ENCODE peak calls at places on chromosomes 3 and 15, in nine cellular contexts. One of them, this sample, is unnamed.

GRCh38 chr3:124419303-124419702 is 310.9 kb upstream of the UMPS start:
- DNase-seq in left ventricle myocardium inferior: no peak
- DNase-seq in pancreas: no peak
- DNase-seq in activated T-cell treated with anti-CD3 and anti-CD28 coated beads, Interleukin-2, amount 50 U/mL, for 72 hours: no peak
- DNase-seq in stimulated activated CD8-positive, alpha-beta memory T cell treated with anti-CD3 and anti-CD28 coated beads, Interleukin-7, amount 100 ng/mL, for 24 hours: no peak
- DNase-seq in Kasumi-1: no peak
- DNase-seq in GM12865: peak; percentile 7
- DNase-seq in amniotic stem cell: no peak
- DNase-seq in M059J: no peak
- DNase-seq in this sample: no peak

GRCh38 chr3:67109651-67110204 is 111.6 kb downstream of the KBTBD8 start:
- DNase-seq in left ventricle myocardium inferior: no peak
- DNase-seq in pancreas: no peak
- DNase-seq in activated T-cell treated with anti-CD3 and anti-CD28 coated beads, Interleukin-2, amount 50 U/mL, for 72 hours: peak; percentile 1
- DNase-seq in stimulated activated CD8-positive, alpha-beta memory T cell treated with anti-CD3 and anti-CD28 coated beads, Interleukin-7, amount 100 ng/mL, for 24 hours: no peak
- DNase-seq in Kasumi-1: peak; percentile 65
- DNase-seq in GM12865: peak; percentile 30
- DNase-seq in amniotic stem cell: peak; percentile 66
- DNase-seq in M059J: peak; percentile 47
- DNase-seq in this sample: no peak

GRCh38 chr3:85360742-85361387 is 402.1 kb downstream of the CADM2 start:
- DNase-seq in left ventricle myocardium inferior: no peak
- DNase-seq in pancreas: no peak
- DNase-seq in activated T-cell treated with anti-CD3 and anti-CD28 coated beads, Interleukin-2, amount 50 U/mL, for 72 hours: peak; percentile 2
- DNase-seq in stimulated activated CD8-positive, alpha-beta memory T cell treated with anti-CD3 and anti-CD28 coated beads, Interleukin-7, amount 100 ng/mL, for 24 hours: no peak
- DNase-seq in Kasumi-1: peak; percentile 78
- DNase-seq in GM12865: peak; percentile 28
- DNase-seq in amniotic stem cell: no peak
- DNase-seq in M059J: peak; percentile 1
- DNase-seq in this sample: peak; percentile 66

GRCh38 chr15:57150066-57150865 is 226.0 kb upstream of the CGNL1 start:
- DNase-seq in left ventricle myocardium inferior: no peak
- DNase-seq in pancreas: no peak
- DNase-seq in activated T-cell treated with anti-CD3 and anti-CD28 coated beads, Interleukin-2, amount 50 U/mL, for 72 hours: no peak
- DNase-seq in stimulated activated CD8-positive, alpha-beta memory T cell treated with anti-CD3 and anti-CD28 coated beads, Interleukin-7, amount 100 ng/mL, for 24 hours: no peak
- DNase-seq in Kasumi-1: no peak
- DNase-seq in GM12865: no peak
- DNase-seq in amniotic stem cell: peak; percentile 24
- DNase-seq in M059J: peak; percentile 30
- DNase-seq in this sample: no peak

GRCh38 chr15:32834156-32834555 is 116.4 kb downstream of the GREM1 start:
- DNase-seq in left ventricle myocardium inferior: no peak
- DNase-seq in pancreas: no peak
- DNase-seq in activated T-cell treated with anti-CD3 and anti-CD28 coated beads, Interleukin-2, amount 50 U/mL, for 72 hours: no peak
- DNase-seq in stimulated activated CD8-positive, alpha-beta memory T cell treated with anti-CD3 and anti-CD28 coated beads, Interleukin-7, amount 100 ng/mL, for 24 hours: no peak
- DNase-seq in Kasumi-1: no peak
- DNase-seq in GM12865: peak; percentile 62
- DNase-seq in amniotic stem cell: no peak
- DNase-seq in M059J: no peak
- DNase-seq in this sample: no peak

GRCh38 chr15:64133619-64134018 is 17.9 kb upstream of the SNX22 start:
- DNase-seq in left ventricle myocardium inferior: no peak
- DNase-seq in pancreas: no peak
- DNase-seq in activated T-cell treated with anti-CD3 and anti-CD28 coated beads, Interleukin-2, amount 50 U/mL, for 72 hours: no peak
- DNase-seq in stimulated activated CD8-positive, alpha-beta memory T cell treated with anti-CD3 and anti-CD28 coated beads, Interleukin-7, amount 100 ng/mL, for 24 hours: no peak
- DNase-seq in Kasumi-1: no peak
- DNase-seq in GM12865: no peak
- DNase-seq in amniotic stem cell: no peak
- DNase-seq in M059J: no peak
- DNase-seq in this sample: no peak

GRCh38 chr15:81296673-81297072 is 27.3 kb downstream of the STARD5 start:
- DNase-seq in left ventricle myocardium inferior: peak; percentile 47
- DNase-seq in pancreas: no peak
- DNase-seq in activated T-cell treated with anti-CD3 and anti-CD28 coated beads, Interleukin-2, amount 50 U/mL, for 72 hours: peak; percentile 81
- DNase-seq in stimulated activated CD8-positive, alpha-beta memory T cell treated with anti-CD3 and anti-CD28 coated beads, Interleukin-7, amount 100 ng/mL, for 24 hours: no peak
- DNase-seq in Kasumi-1: peak; percentile 98
- DNase-seq in GM12865: peak; percentile 95
- DNase-seq in amniotic stem cell: no peak
- DNase-seq in M059J: no peak
- DNase-seq in this sample: peak; percentile 74

GRCh38 chr3:40582401-40583027 is 57.8 kb downstream of the ZNF621 start:
- DNase-seq in left ventricle myocardium inferior: no peak
- DNase-seq in pancreas: no peak
- DNase-seq in activated T-cell treated with anti-CD3 and anti-CD28 coated beads, Interleukin-2, amount 50 U/mL, for 72 hours: no peak
- DNase-seq in stimulated activated CD8-positive, alpha-beta memory T cell treated with anti-CD3 and anti-CD28 coated beads, Interleukin-7, amount 100 ng/mL, for 24 hours: no peak
- DNase-seq in Kasumi-1: no peak
- DNase-seq in GM12865: no peak
- DNase-seq in amniotic stem cell: no peak
- DNase-seq in M059J: no peak
- DNase-seq in this sample: no peak

GRCh38 chr15:85354432-85354831 is 26.0 kb upstream of the AKAP13 start:
- DNase-seq in left ventricle myocardium inferior: no peak
- DNase-seq in pancreas: no peak
- DNase-seq in activated T-cell treated with anti-CD3 and anti-CD28 coated beads, Interleukin-2, amount 50 U/mL, for 72 hours: no peak
- DNase-seq in stimulated activated CD8-positive, alpha-beta memory T cell treated with anti-CD3 and anti-CD28 coated beads, Interleukin-7, amount 100 ng/mL, for 24 hours: no peak
- DNase-seq in Kasumi-1: no peak
- DNase-seq in GM12865: no peak
- DNase-seq in amniotic stem cell: peak; percentile 16
- DNase-seq in M059J: peak; percentile 69
- DNase-seq in this sample: no peak

GRCh38 chr3:122612706-122613105 is 35.3 kb downstream of the PARP15 start:
- DNase-seq in left ventricle myocardium inferior: no peak
- DNase-seq in pancreas: no peak
- DNase-seq in activated T-cell treated with anti-CD3 and anti-CD28 coated beads, Interleukin-2, amount 50 U/mL, for 72 hours: no peak
- DNase-seq in stimulated activated CD8-positive, alpha-beta memory T cell treated with anti-CD3 and anti-CD28 coated beads, Interleukin-7, amount 100 ng/mL, for 24 hours: no peak
- DNase-seq in Kasumi-1: no peak
- DNase-seq in GM12865: peak; percentile 27
- DNase-seq in amniotic stem cell: no peak
- DNase-seq in M059J: no peak
- DNase-seq in this sample: no peak

GRCh38 chr3:39275963-39276593 is 3.8 kb downstream of the CX3CR1 start:
- DNase-seq in left ventricle myocardium inferior: no peak
- DNase-seq in pancreas: no peak
- DNase-seq in activated T-cell treated with anti-CD3 and anti-CD28 coated beads, Interleukin-2, amount 50 U/mL, for 72 hours: no peak
- DNase-seq in stimulated activated CD8-positive, alpha-beta memory T cell treated with anti-CD3 and anti-CD28 coated beads, Interleukin-7, amount 100 ng/mL, for 24 hours: no peak
- DNase-seq in Kasumi-1: no peak
- DNase-seq in GM12865: no peak
- DNase-seq in amniotic stem cell: no peak
- DNase-seq in M059J: no peak
- DNase-seq in this sample: no peak

GRCh38 chr3:115790759-115791158 is 167.4 kb downstream of the GAP43 start:
- DNase-seq in left ventricle myocardium inferior: no peak
- DNase-seq in pancreas: no peak
- DNase-seq in activated T-cell treated with anti-CD3 and anti-CD28 coated beads, Interleukin-2, amount 50 U/mL, for 72 hours: peak; percentile 67
- DNase-seq in stimulated activated CD8-positive, alpha-beta memory T cell treated with anti-CD3 and anti-CD28 coated beads, Interleukin-7, amount 100 ng/mL, for 24 hours: peak; percentile 11
- DNase-seq in Kasumi-1: peak; percentile 15
- DNase-seq in GM12865: no peak
- DNase-seq in amniotic stem cell: peak; percentile 85
- DNase-seq in M059J: peak; percentile 100
- DNase-seq in this sample: no peak

GRCh38 chr15:63973212-63974009 is 72.9 kb downstream of the DAPK2 start:
- DNase-seq in left ventricle myocardium inferior: no peak
- DNase-seq in pancreas: no peak
- DNase-seq in activated T-cell treated with anti-CD3 and anti-CD28 coated beads, Interleukin-2, amount 50 U/mL, for 72 hours: no peak
- DNase-seq in stimulated activated CD8-positive, alpha-beta memory T cell treated with anti-CD3 and anti-CD28 coated beads, Interleukin-7, amount 100 ng/mL, for 24 hours: no peak
- DNase-seq in Kasumi-1: no peak
- DNase-seq in GM12865: no peak
- DNase-seq in amniotic stem cell: no peak
- DNase-seq in M059J: peak; percentile 19
- DNase-seq in this sample: no peak